ENCODE peak calls at places on chromosomes 4 and X, in six cellular contexts. H, G, A, M, I and K are unnamed samples.

GRCh38 chrX:85963736-85964135 is 83.6 kb downstream of the CHM start:
- DNase-seq in H (peak), G (peak), A (no peak), M (no peak), I (peak), K (peak)

GRCh38 chrX:19867411-19867732 is 20.0 kb downstream of the SH3KBP1 start:
- DNase-seq in H (no peak), G (peak), A (no peak), M (no peak), I (peak), K (no peak)

GRCh38 chrX:120457766-120458180 is 11.3 kb downstream of the LAMP2 start:
- DNase-seq in H (peak), G (peak), A (no peak), M (no peak), I (peak), K (no peak)

GRCh38 chr4:915595-915994 is 16.5 kb downstream of the GAK start:
- DNase-seq in H (no peak), G (peak), A (no peak), M (no peak), I (peak), K (peak)

GRCh38 chrX:69153060-69153730 is 12.1 kb downstream of the PJA1 start:
- DNase-seq in H (peak), G (peak), A (peak), M (no peak), I (peak), K (no peak)

GRCh38 chr4:26206339-26206738 is 114.5 kb upstream of the RBPJ start:
- DNase-seq in H (no peak), G (peak), A (no peak), M (no peak), I (peak), K (peak)

GRCh38 chr4:4462970-4463369 is 76.1 kb downstream of the NSG1 start:
- DNase-seq in H (no peak), G (peak), A (peak), M (no peak), I (no peak), K (no peak)

GRCh38 chr4:184117662-184118199 is 99.9 kb downstream of the ENPP6 start:
- DNase-seq in H (no peak), G (no peak), A (no peak), M (no peak), I (no peak), K (no peak)

GRCh38 chr4:169121920-169122319 is 111.9 kb upstream of the CBR4 start:
- DNase-seq in H (no peak), G (no peak), A (peak), M (no peak), I (no peak), K (no peak)

GRCh38 chr4:25694466-25694865 is 38.8 kb downstream of the SLC34A2 start:
- DNase-seq in H (peak), G (peak), A (no peak), M (no peak), I (no peak), K (no peak)

GRCh38 chr4:992297-993110 is 700 bp downstream of the SLC26A1 start:
- DNase-seq in H (peak), G (peak), A (no peak), M (no peak), I (no peak), K (peak)

GRCh38 chrX:154490021-154490413 is 412 bp downstream of the SLC10A3 start:
- DNase-seq in H (peak), G (peak), A (peak), M (no peak), I (peak), K (peak)

GRCh38 chr4:111943796-111944203 is 201.5 kb upstream of the FAM241A start:
- DNase-seq in H (peak), G (no peak), A (peak), M (peak), I (peak), K (peak)

GRCh38 chr4:154506253-154506652 is 14.7 kb upstream of the DCHS2 start:
- DNase-seq in H (peak), G (peak), A (peak), M (peak), I (peak), K (peak)

GRCh38 chrX:129403974-129404669 is 119.2 kb downstream of the SMARCA1 start:
- DNase-seq in H (no peak), G (no peak), A (no peak), M (no peak), I (no peak), K (no peak)

GRCh38 chrX:72128183-72128834 is 3.4 kb downstream of the RTL5 start:
- DNase-seq in H (no peak), G (no peak), A (no peak), M (no peak), I (no peak), K (no peak)

GRCh38 chrX:98357146-98357545 is 1473.4 kb downstream of the RPA4 start:
- DNase-seq in H (no peak), G (no peak), A (no peak), M (no peak), I (no peak), K (no peak)

GRCh38 chr4:128725405-128725804 is 84.1 kb upstream of the JADE1 start:
- DNase-seq in H (peak), G (no peak), A (no peak), M (no peak), I (no peak), K (no peak)

GRCh38 chr4:110629780-110630500 is 7.1 kb upstream of the PITX2 start:
- DNase-seq in H (no peak), G (no peak), A (peak), M (no peak), I (no peak), K (no peak)

GRCh38 chr4:128009428-128009827 is 44.2 kb downstream of the ABHD18 start:
- DNase-seq in H (no peak), G (no peak), A (no peak), M (no peak), I (no peak), K (no peak)

GRCh38 chr4:59223292-59223941 is 1976.7 kb upstream of the ADGRL3 start:
- DNase-seq in H (no peak), G (no peak), A (no peak), M (no peak), I (no peak), K (no peak)

GRCh38 chrX:40757058-40757457 is 21.7 kb upstream of the MED14 start:
- DNase-seq in H (no peak), G (no peak), A (no peak), M (no peak), I (no peak), K (no peak)

GRCh38 chrX:40759374-40759773 is 24.0 kb upstream of the MED14 start:
- DNase-seq in H (no peak), G (no peak), A (no peak), M (no peak), I (no peak), K (no peak)

GRCh38 chrX:40749874-40750273 is 14.5 kb upstream of the MED14 start:
- DNase-seq in H (no peak), G (no peak), A (no peak), M (no peak), I (no peak), K (peak)

DNA sequence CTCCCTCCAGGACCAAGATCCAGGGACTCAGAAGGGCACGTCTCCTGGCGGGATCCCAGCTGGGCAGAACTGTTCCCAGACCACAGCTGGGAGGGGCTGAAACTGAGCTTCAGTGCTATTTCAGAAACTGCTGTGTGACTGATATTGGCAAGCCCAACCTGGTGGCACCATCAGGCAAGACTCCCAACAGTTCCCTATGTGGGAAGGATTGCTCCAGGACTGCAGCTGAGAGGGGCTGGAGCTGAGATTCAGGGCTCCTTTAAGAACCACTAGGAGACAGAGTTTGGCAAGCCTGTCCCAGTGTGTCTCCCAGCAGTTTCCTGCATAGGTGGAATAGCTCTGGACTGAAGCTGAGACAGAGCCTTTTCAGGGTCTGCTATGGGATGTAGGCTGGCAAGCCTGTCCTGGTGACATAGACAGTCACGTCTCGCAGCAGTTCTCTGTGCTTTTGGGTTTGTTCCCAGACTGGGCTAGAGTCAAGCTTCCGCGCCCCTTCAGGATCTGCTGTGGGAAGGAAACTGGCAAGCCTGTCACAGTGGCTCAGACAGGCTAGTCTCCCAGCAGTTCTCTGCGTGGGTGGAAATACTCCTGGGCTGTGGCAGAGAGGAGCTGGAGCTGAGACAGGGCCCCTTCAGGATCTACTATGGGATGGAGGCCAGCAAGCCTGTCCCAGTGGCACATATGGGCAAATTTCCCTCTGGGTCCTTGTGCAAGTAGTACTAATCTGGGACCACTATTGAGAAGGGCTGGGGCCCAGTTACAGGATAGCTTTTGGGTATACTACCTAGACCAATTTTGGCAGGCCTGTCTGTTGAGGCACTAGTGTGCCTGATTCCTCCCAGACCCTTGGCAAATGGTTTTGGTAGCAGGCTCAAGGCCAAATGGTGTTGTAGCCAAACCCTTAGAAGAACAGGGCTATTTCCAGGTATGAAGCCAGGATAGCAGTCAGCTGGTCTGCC is 20.2 kb upstream of the MED14 start:
- DNase-seq in H (no peak), G (peak), A (no peak), M (no peak), I (no peak), K (peak)
- H3K4me2 ChIP-seq in H (no peak), G (peak), A (no peak), M (no peak), I (no peak), K (no peak)

GRCh38 chrX:115894087-115894486 is 276.5 kb upstream of the AGTR2 start:
- DNase-seq in H (no peak), G (peak), A (no peak), M (peak), I (no peak), K (no peak)
- TF ChIP-seq CTCF in H (no peak), G (peak), A (peak), M (peak), I (no peak), K (no peak)

DNA sequence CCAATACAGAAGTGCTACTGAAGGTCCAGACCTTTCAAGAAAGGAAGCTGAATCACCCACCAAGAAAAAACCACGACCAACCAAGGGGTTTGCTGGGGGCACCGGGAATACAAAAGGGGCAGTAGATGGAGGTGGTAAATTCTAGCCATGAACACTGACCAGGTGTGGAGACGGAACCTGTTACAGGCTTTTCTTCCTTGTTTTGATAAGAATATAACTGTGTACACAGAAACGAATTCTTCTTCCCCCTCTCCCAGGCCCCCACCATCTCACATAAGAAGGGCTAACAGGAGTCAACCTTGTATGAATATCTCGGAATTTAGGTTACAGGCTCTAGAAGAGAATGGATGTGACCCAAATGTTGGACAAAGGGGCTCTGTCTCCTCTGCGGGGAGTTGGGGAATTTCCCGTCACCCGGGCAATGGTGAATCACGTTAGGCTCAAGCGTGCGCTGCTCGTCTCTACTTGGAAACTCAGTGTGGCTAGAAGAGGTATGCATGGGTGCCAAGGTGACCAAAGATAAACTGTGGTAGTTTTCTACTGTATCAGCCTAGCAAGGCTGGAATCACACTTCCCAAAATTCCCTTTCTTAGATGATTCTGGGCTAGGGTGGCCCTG is 87.0 kb downstream of the AFAP1 start:
- DNase-seq in H (no peak), G (no peak), A (no peak), M (no peak), I (no peak), K (no peak)
- H3K4me2 ChIP-seq in H (no peak), G (no peak), A (no peak), M (no peak), I (no peak), K (no peak)

GRCh38 chr4:57425610-57426009 is 315.4 kb upstream of the IGFBP7 start:
- DNase-seq in H (no peak), G (no peak), A (no peak), M (no peak), I (no peak), K (no peak)

GRCh38 chr4:57424231-57424897 is 314.2 kb upstream of the IGFBP7 start:
- DNase-seq in H (peak), G (peak), A (no peak), M (no peak), I (peak), K (peak)

GRCh38 chr4:57430706-57431105 is 320.5 kb upstream of the IGFBP7 start:
- DNase-seq in H (peak), G (no peak), A (no peak), M (no peak), I (no peak), K (no peak)

DNA sequence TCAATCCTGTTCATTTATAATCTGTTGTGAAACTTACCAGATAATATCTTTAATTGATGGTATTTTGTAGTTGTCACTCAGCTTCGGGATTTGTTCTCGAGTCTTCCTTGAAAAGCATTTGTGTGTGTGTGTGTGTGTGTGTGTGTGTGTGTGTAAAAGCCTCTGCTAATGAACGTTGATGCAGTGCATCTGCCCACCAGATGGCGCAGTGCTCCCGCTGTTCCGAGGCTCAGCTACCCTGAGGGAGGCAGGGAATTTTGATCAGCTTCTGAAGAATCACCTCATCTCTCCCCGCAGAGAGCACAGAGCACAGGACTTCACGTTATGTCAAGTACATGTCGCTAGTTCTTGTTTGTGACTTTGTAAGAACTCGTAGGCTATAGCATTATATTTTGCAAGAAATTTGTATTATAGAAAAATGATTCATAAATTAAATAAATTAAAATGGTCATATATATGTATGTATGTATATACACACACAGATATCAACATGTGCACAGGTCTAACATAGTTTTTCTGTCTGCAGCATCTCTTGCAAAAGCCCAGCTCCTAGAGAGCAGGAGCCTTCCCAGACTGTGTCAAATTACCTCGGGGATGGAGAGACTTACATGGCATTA is 316.7 kb upstream of the IGFBP7 start:
- DNase-seq in H (peak), G (peak), A (peak), M (peak), I (peak), K (peak)
- TF ChIP-seq CTCF in H (peak), G (peak), A (peak), M (peak), I (peak), K (peak)

GRCh38 chr4:113446019-113446418 is 315.5 kb downstream of the CAMK2D start:
- DNase-seq in H (no peak), G (peak), A (no peak), M (peak), I (peak), K (peak)

GRCh38 chr4:113445286-113445685 is 316.3 kb downstream of the CAMK2D start:
- DNase-seq in H (peak), G (peak), A (no peak), M (no peak), I (peak), K (peak)

GRCh38 chr4:113447061-113447460 is 314.5 kb downstream of the CAMK2D start:
- DNase-seq in H (no peak), G (no peak), A (no peak), M (no peak), I (peak), K (no peak)

GRCh38 chr4:113442821-113443220 is 318.7 kb downstream of the CAMK2D start:
- DNase-seq in H (no peak), G (no peak), A (no peak), M (no peak), I (no peak), K (no peak)

GRCh38 chr4:113444386-113444785 is 317.2 kb downstream of the CAMK2D start:
- DNase-seq in H (no peak), G (peak), A (no peak), M (no peak), I (peak), K (peak)
- H3K4me2 ChIP-seq in H (no peak), G (peak), A (no peak), M (peak), I (peak), K (peak)

DNA sequence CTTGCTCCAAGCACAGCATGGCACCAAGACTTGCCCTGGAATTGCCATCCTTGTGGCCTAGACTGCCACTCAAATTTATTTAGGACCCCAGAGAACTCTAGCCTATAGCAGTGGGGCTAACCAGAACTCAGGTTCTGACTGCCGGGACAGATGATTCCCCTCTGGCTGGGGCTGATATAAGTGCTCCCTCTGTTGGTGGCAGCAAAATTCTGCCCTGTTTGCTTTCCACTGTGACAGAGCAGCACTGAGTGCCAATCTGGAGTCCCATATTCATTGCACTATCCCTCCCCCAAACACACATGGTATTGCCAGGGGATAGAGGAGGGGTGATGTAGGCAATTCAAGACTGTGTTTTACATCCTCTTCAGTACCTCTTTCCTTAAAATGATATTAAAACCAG is 1081.9 kb downstream of the FAT4 start:
- DNase-seq in H (no peak), G (no peak), A (peak), M (no peak), I (no peak), K (no peak)
- TF ChIP-seq CTCF in H (no peak), G (no peak), A (peak), M (peak), I (no peak), K (no peak)